ENCODE peak calls at places on chromosomes 13 and 19, in five cellular contexts. R, C, A, H and Q are unnamed samples.

GRCh38 chr13:24008679-24009078 is 111.4 kb upstream of the C1QTNF9B start:
- DNase-seq in R (no peak), C (no peak), A (peak; percentile 24), H (no peak), Q (no peak)

GRCh38 chr13:24251525-24251924 is 57.9 kb upstream of the C1QTNF9 start:
- DNase-seq in R (no peak), C (no peak), A (no peak), H (peak; percentile 31), Q (no peak)

GRCh38 chr13:112849500-112849899 is 119.5 kb upstream of the MCF2L start:
- DNase-seq in R (peak; percentile 45), C (no peak), A (peak; percentile 5), H (no peak), Q (no peak)

GRCh38 chr19:42532881-42533280 is 4.6 kb upstream of the CEACAM1 start:
- DNase-seq in R (no peak), C (no peak), A (no peak), H (no peak), Q (no peak)

GRCh38 chr19:23799321-23799720 is 40.6 kb upstream of the ZNF681 start:
- DNase-seq in R (no peak), C (no peak), A (no peak), H (peak; percentile 27), Q (no peak)

GRCh38 chr13:23692816-23693215 is 122.6 kb downstream of the TNFRSF19 start:
- DNase-seq in R (no peak), C (no peak), A (peak; percentile 13), H (no peak), Q (no peak)

GRCh38 chr19:18494267-18494607 is 27.6 kb downstream of the ELL start:
- DNase-seq in R (no peak), C (no peak), A (no peak), H (no peak), Q (no peak)

GRCh38 chr13:25095862-25096453 is at the start of gene PABPC3:
- DNase-seq in R (no peak), C (no peak), A (no peak), H (no peak), Q (no peak)

GRCh38 chr13:93562676-93563075 is 336.1 kb downstream of the GPC6 start:
- DNase-seq in R (no peak), C (no peak), A (no peak), H (no peak), Q (no peak)

GRCh38 chr13:41356788-41357187 is 45.7 kb downstream of the NAA16 start:
- DNase-seq in R (no peak), C (no peak), A (no peak), H (no peak), Q (no peak)

GRCh38 chr13:26651234-26651633 is 93.8 kb downstream of the WASF3 start:
- DNase-seq in R (no peak), C (no peak), A (no peak), H (no peak), Q (no peak)

GRCh38 chr13:40509876-40510275 is 156.6 kb downstream of the FOXO1 start:
- DNase-seq in R (no peak), C (no peak), A (no peak), H (no peak), Q (no peak)

GRCh38 chr19:44912854-44913253 is 1.6 kb upstream of the APOC1 start:
- DNase-seq in R (no peak), C (no peak), A (no peak), H (peak; percentile 73), Q (no peak)

GRCh38 chr19:40811478-40812341 is 12.7 kb downstream of the EGLN2 start:
- DNase-seq in R (no peak), C (no peak), A (no peak), H (no peak), Q (no peak)

GRCh38 chr13:112990783-112991182 is 21.8 kb downstream of the MCF2L start:
- DNase-seq in R (no peak), C (no peak), A (no peak), H (peak; percentile 89), Q (no peak)

GRCh38 chr13:79480954-79481684 is at the start of gene NDFIP2:
- DNase-seq in R (peak; percentile 89), C (peak; percentile 58), A (peak; percentile 81), H (peak; percentile 91), Q (no peak)

GRCh38 chr19:10655457-10656312 is 1.5 kb downstream of the ILF3 start:
- DNase-seq in R (no peak), C (no peak), A (peak; percentile 61), H (peak; percentile 62), Q (no peak)